ENCODE peak calls at places on chromosomes 4 and X, in six cellular contexts. Y is MM.1S, M is hepatocyte, P is neural progenitor cell, I is HCT116, U is PC-3. Q is an unnamed sample.

GRCh38 chr4:157564771-157565170 is 344.2 kb downstream of the GRIA2 start:
- DNase-seq in Y (no peak), M (no peak), P (no peak), I (no peak), U (no peak), Q (no peak)

GRCh38 chr4:147733614-147734344 is 1.9 kb downstream of the ARHGAP10 start:
- DNase-seq in Y (no peak), M (no peak), P (peak; percentile 26), I (no peak), U (peak; percentile 45), Q (no peak)

GRCh38 chrX:73262991-73263390 is 48.3 kb upstream of the NAP1L2 start:
- DNase-seq in Y (peak; percentile 43), M (no peak), P (peak; percentile 20), I (peak; percentile 0), U (peak; percentile 38), Q (peak; percentile 63)

GRCh38 chr4:129545599-129546278 is 449.8 kb downstream of the C4orf33 start:
- DNase-seq in Y (no peak), M (peak; percentile 49), P (peak; percentile 10), I (no peak), U (peak; percentile 5), Q (no peak)

GRCh38 chr4:129064717-129065116 is 28.6 kb downstream of the SCLT1 start:
- DNase-seq in Y (no peak), M (no peak), P (no peak), I (no peak), U (peak; percentile 75), Q (no peak)

GRCh38 chrX:86103061-86103460 is 45.2 kb upstream of the DACH2 start:
- DNase-seq in Y (no peak), M (no peak), P (no peak), I (no peak), U (no peak), Q (no peak)

GRCh38 chr4:37604464-37604863 is 81.7 kb downstream of the RELL1 start:
- DNase-seq in Y (no peak), M (no peak), P (no peak), I (peak; percentile 37), U (peak; percentile 62), Q (no peak)

GRCh38 chrX:56800801-56801200 is 71.8 kb downstream of the NBDY start:
- DNase-seq in Y (peak; percentile 61), M (no peak), P (no peak), I (no peak), U (no peak), Q (no peak)

GRCh38 chr4:32789026-32789608 is 2068.9 kb downstream of the PCDH7 start:
- DNase-seq in Y (no peak), M (peak; percentile 12), P (no peak), I (no peak), U (peak; percentile 76), Q (no peak)

GRCh38 chrX:91434351-91435168 is at the start of gene PABPC5:
- DNase-seq in Y (no peak), M (peak; percentile 89), P (peak; percentile 88), I (no peak), U (peak; percentile 63), Q (peak; percentile 76)

GRCh38 chr4:102478186-102478585 is 23.0 kb upstream of the NFKB1 start:
- DNase-seq in Y (peak; percentile 10), M (no peak), P (no peak), I (no peak), U (no peak), Q (peak; percentile 47)

GRCh38 chr4:85703098-85703497 is 228.1 kb downstream of the ARHGAP24 start:
- DNase-seq in Y (no peak), M (no peak), P (no peak), I (no peak), U (no peak), Q (no peak)

GRCh38 chr4:61532324-61532723 is 332.2 kb downstream of the ADGRL3 start:
- DNase-seq in Y (no peak), M (no peak), P (peak; percentile 84), I (no peak), U (no peak), Q (no peak)

GRCh38 chr4:113760094-113760851 is 1.3 kb downstream of the CAMK2D start:
- DNase-seq in Y (peak; percentile 11), M (peak; percentile 62), P (peak; percentile 62), I (no peak), U (peak; percentile 40), Q (peak; percentile 38)

GRCh38 chr4:829761-830655 is 4.1 kb upstream of the CPLX1 start:
- DNase-seq in Y (no peak), M (no peak), P (no peak), I (no peak), U (no peak), Q (no peak)

GRCh38 chrX:38770152-38770551 is 31.1 kb upstream of the MID1IP1 start:
- DNase-seq in Y (no peak), M (peak; percentile 9), P (no peak), I (no peak), U (no peak), Q (no peak)

GRCh38 chr4:168928346-168928745 is 81.7 kb downstream of the CBR4 start:
- DNase-seq in Y (no peak), M (no peak), P (no peak), I (no peak), U (no peak), Q (no peak)

GRCh38 chr4:96315815-96316214 is 475.9 kb downstream of the PDHA2 start:
- DNase-seq in Y (no peak), M (peak; percentile 4), P (peak; percentile 14), I (no peak), U (peak; percentile 1), Q (no peak)

GRCh38 chrX:153474718-153475117 is 4.3 kb upstream of the HAUS7 start:
- DNase-seq in Y (no peak), M (peak; percentile 80), P (peak; percentile 68), I (no peak), U (peak; percentile 36), Q (peak; percentile 59)

GRCh38 chrX:68820476-68821110 is 8.2 kb upstream of the EFNB1 start:
- DNase-seq in Y (no peak), M (no peak), P (no peak), I (no peak), U (no peak), Q (no peak)

GRCh38 chr4:1472148-1472797 is 66.0 kb upstream of the NKX1-1 start:
- DNase-seq in Y (no peak), M (no peak), P (no peak), I (no peak), U (no peak), Q (peak; percentile 24)

GRCh38 chr4:71526626-71527406 is 188.0 kb downstream of the SLC4A4 start:
- DNase-seq in Y (no peak), M (no peak), P (peak; percentile 46), I (peak; percentile 2), U (peak; percentile 33), Q (peak; percentile 73)

GRCh38 chr4:94757192-94758140 is at the start of gene BMPR1B:
- DNase-seq in Y (no peak), M (peak; percentile 62), P (peak; percentile 75), I (no peak), U (peak; percentile 65), Q (peak; percentile 60)

GRCh38 chr4:8644966-8645752 is 52.6 kb downstream of the CPZ start:
- DNase-seq in Y (no peak), M (no peak), P (no peak), I (no peak), U (no peak), Q (no peak)

GRCh38 chr4:40992472-40993298 is 221.7 kb downstream of the APBB2 start:
- DNase-seq in Y (no peak), M (no peak), P (no peak), I (no peak), U (peak; percentile 38), Q (no peak)

GRCh38 chrX:74924449-74925209 is 623 bp downstream of the NEXMIF start:
- DNase-seq in Y (peak; percentile 65), M (peak; percentile 63), P (peak; percentile 52), I (no peak), U (no peak), Q (peak; percentile 50)

GRCh38 chrX:74434336-74434735 is 13.0 kb downstream of the SLC16A2 start:
- DNase-seq in Y (no peak), M (no peak), P (no peak), I (no peak), U (no peak), Q (no peak)

DNA sequence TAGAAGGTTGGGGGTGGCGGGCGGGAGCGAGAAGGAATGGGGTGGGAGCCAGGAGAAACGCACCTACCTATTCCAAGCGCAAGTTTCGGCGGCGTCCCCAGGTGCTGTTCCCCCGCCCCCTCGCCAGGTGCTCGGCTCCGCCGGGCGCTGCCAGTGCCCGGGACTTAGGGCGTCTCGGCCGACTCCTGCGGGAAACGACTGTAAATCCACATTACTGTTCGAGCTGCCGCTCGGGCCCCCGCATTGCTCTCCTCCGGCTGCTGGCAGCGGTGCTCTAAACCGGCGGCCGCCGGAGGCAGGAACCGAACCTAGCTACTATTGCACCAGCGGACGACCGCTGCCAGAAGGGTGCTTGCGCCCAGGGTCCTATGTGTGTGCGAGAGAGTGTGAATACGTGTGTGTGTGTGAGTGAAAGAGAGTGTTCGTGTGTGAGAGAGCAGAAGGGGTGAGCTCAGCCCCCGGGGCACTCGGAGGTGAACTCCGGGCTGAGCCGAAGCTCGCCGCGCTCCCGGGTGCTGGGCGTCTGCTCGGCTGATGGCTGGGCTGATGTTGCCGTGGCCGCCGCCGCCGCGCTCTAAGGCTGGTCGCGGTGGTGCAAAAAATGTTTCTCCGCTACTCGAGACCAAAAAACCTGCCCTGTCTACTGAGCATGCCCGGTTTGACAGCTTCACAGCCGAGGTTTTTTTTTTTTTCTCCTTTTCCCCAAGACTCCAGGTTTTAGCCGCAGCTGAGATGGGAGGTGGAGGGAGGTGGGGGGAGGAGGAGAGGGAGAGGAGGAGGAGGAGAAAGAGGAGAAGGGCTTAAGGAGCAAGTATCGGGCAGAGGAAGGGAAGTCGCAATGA is 115.7 kb upstream of the TEX13C start:
- DNase-seq in Y (peak; percentile 7), M (peak; percentile 41), P (peak; percentile 70), I (no peak), U (peak; percentile 37), Q (peak; percentile 59)
- TF ChIP-seq EZH2phosphoT487 in Y (no peak), M (no peak), P (no peak), I (no peak), U (peak; percentile 15), Q (no peak)

GRCh38 chr4:121822796-121823504 is 733 bp downstream of the CCNA2 start:
- DNase-seq in Y (peak; percentile 67), M (peak; percentile 45), P (peak; percentile 52), I (no peak), U (peak; percentile 27), Q (peak; percentile 40)
- TF ChIP-seq CTCF in Y (peak; percentile 36), M (peak; percentile 5), P (peak; percentile 34), I (no peak), U (no peak), Q (no peak)

GRCh38 chr4:123349401-123350190 is 47.0 kb upstream of the SPRY1 start:
- DNase-seq in Y (no peak), M (peak; percentile 29), P (peak; percentile 44), I (no peak), U (no peak), Q (no peak)
- TF ChIP-seq EZH2 in Y (no peak), M (no peak), P (no peak), I (no peak), U (no peak), Q (no peak)

DNA sequence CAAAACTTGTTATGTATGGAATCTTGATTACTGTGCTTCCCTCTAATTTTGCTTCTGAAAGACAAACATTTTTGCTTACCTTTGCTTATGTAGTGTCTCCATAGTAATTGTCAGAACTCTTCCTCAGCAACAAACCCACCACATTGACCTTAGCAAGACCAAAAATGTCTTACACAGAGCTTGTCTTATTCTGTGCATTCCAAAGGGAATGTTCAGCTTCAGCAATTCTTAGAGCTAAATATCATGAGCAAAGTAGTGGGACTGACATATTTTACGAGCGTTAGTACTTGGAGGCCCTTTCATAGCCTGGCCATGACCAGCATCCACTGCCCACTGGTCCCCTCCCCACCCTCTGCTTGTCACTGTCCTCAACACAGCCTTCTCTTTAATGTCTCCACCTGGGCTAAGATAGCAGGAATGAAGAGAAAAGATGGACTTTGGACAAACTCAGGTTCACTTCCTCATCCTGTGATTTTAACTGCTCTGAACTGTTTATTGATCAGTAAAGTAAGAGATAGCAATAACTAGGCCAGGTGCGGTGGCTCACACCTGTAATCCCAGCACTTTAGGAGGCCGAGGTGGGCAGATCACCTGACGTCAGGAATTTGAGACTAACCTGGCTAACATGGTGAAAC is 15.5 kb upstream of the SH3D19 start:
- DNase-seq in Y (no peak), M (peak; percentile 55), P (no peak), I (no peak), U (no peak), Q (no peak)
- TF ChIP-seq EZH2phosphoT487 in Y (no peak), M (no peak), P (no peak), I (no peak), U (no peak), Q (no peak)